ENCODE peak calls at places on chromosomes 3 and 15, in seven cellular contexts. D is lower lobe of right lung; M is uterus; F is GM12865; X is mammary epithelial cell; R is cardiac muscle cell; U is CD8-positive, alpha-beta T cell. L is an unnamed sample.

GRCh38 chr3:49721861-49722781 is 1.6 kb downstream of the GMPPB start:
- DNase-seq in M (peak), D (no peak), X (no peak), F (no peak), U (no peak), R (no peak), L (no peak)

GRCh38 chr15:61459785-61460707 is 230.9 kb upstream of the RORA start:
- DNase-seq in R (no peak), M (no peak), U (no peak), X (peak), F (no peak), D (no peak), L (peak)

GRCh38 chr3:194187543-194187942 is 51.6 kb downstream of the HES1 start:
- DNase-seq in M (no peak), U (no peak), X (no peak), D (no peak), R (no peak), F (no peak), L (no peak)

GRCh38 chr3:124094496-124094895 is 102.6 kb upstream of the ROPN1 start:
- DNase-seq in F (no peak), U (no peak), X (no peak), R (no peak), M (peak), D (no peak), L (no peak)

GRCh38 chr3:155411500-155412223 is 118.2 kb upstream of the STRIT1 start:
- DNase-seq in R (no peak), F (peak), X (peak), M (no peak), D (no peak), U (no peak), L (no peak)

GRCh38 chr3:71260782-71261181 is 322.7 kb downstream of the FOXP1 start:
- DNase-seq in F (no peak), D (no peak), U (no peak), X (no peak), R (no peak), M (no peak), L (no peak)

GRCh38 chr3:104190681-104191080 is 1176.0 kb upstream of the ALCAM start:
- DNase-seq in M (no peak), F (no peak), D (no peak), R (no peak), U (no peak), X (no peak), L (no peak)

GRCh38 chr3:49566312-49566711 is 12.0 kb downstream of the BSN start:
- DNase-seq in R (no peak), D (no peak), U (no peak), X (no peak), F (peak), M (no peak), L (no peak)

GRCh38 chr15:88894819-88895767 is at the start of gene HAPLN3:
- DNase-seq in R (peak), D (no peak), M (no peak), F (peak), U (peak), X (peak), L (no peak)

GRCh38 chr15:57751177-57751800 is 44.8 kb downstream of the POLR2M start:
- DNase-seq in X (peak), F (peak), D (no peak), U (no peak), R (peak), M (no peak), L (no peak)

GRCh38 chr3:37668831-37669610 is 192.7 kb upstream of the CTDSPL start:
- DNase-seq in F (no peak), M (no peak), X (peak), R (no peak), U (no peak), D (no peak), L (no peak)

GRCh38 chr3:169923189-169923588 is 11.8 kb downstream of the SAMD7 start:
- DNase-seq in U (no peak), M (peak), X (no peak), R (no peak), F (no peak), D (no peak), L (no peak)

GRCh38 chr3:55161256-55161655 is 233.4 kb upstream of the LRTM1 start:
- DNase-seq in F (no peak), D (no peak), X (no peak), R (no peak), U (no peak), M (no peak), L (no peak)

GRCh38 chr3:109188726-109189125 is 52.2 kb downstream of the C3orf85 start:
- DNase-seq in R (no peak), U (no peak), M (no peak), D (no peak), X (no peak), F (no peak), L (no peak)

GRCh38 chr15:51647128-51647562 is 24.6 kb upstream of the DMXL2 start:
- DNase-seq in U (no peak), X (peak), M (no peak), D (peak), F (peak), R (no peak), L (peak)

GRCh38 chr15:27086146-27086545 is 115.2 kb downstream of the GABRG3 start:
- DNase-seq in R (peak), F (no peak), D (no peak), U (no peak), X (no peak), M (no peak), L (no peak)

GRCh38 chr3:67700596-67700995 is 46.2 kb upstream of the SUCLG2 start:
- DNase-seq in X (no peak), U (no peak), D (no peak), R (no peak), M (no peak), F (no peak), L (no peak)

GRCh38 chr15:73906346-73907017 is 19.8 kb upstream of the LOXL1 start:
- DNase-seq in D (peak), R (no peak), M (no peak), U (no peak), F (no peak), X (no peak), L (no peak)

GRCh38 chr3:123377173-123377740 is 71.6 kb downstream of the ADCY5 start:
- DNase-seq in M (no peak), X (no peak), D (no peak), F (no peak), R (no peak), U (no peak), L (no peak)

GRCh38 chr15:49163678-49164077 is 6.4 kb upstream of the GALK2 start:
- DNase-seq in U (no peak), M (no peak), D (no peak), X (peak), R (no peak), F (no peak), L (no peak)

GRCh38 chr3:41369838-41370237 is 170.5 kb downstream of the CTNNB1 start:
- DNase-seq in R (no peak), X (no peak), M (no peak), F (no peak), U (no peak), D (no peak), L (no peak)

GRCh38 chr3:22939349-22939748 is 263.8 kb upstream of the UBE2E2 start:
- DNase-seq in D (no peak), U (no peak), X (no peak), F (no peak), M (no peak), R (no peak), L (no peak)

GRCh38 chr3:111080357-111080937 is 8.8 kb downstream of the NECTIN3 start:
- DNase-seq in X (peak), R (peak), U (no peak), F (no peak), D (no peak), M (no peak), L (no peak)
- TF ChIP-seq CTCF in X (peak), R (peak), U (peak), F (peak), D (peak), M (peak), L (peak)

GRCh38 chr3:125310623-125311076 is 64.5 kb downstream of the ZNF148 start:
- DNase-seq in D (no peak), M (no peak), F (peak), X (no peak), R (no peak), U (peak), L (no peak)
- H3K4me3 ChIP-seq in D (peak), M (no peak), F (no peak), X (no peak), R (no peak), U (peak), L (no peak)

DNA sequence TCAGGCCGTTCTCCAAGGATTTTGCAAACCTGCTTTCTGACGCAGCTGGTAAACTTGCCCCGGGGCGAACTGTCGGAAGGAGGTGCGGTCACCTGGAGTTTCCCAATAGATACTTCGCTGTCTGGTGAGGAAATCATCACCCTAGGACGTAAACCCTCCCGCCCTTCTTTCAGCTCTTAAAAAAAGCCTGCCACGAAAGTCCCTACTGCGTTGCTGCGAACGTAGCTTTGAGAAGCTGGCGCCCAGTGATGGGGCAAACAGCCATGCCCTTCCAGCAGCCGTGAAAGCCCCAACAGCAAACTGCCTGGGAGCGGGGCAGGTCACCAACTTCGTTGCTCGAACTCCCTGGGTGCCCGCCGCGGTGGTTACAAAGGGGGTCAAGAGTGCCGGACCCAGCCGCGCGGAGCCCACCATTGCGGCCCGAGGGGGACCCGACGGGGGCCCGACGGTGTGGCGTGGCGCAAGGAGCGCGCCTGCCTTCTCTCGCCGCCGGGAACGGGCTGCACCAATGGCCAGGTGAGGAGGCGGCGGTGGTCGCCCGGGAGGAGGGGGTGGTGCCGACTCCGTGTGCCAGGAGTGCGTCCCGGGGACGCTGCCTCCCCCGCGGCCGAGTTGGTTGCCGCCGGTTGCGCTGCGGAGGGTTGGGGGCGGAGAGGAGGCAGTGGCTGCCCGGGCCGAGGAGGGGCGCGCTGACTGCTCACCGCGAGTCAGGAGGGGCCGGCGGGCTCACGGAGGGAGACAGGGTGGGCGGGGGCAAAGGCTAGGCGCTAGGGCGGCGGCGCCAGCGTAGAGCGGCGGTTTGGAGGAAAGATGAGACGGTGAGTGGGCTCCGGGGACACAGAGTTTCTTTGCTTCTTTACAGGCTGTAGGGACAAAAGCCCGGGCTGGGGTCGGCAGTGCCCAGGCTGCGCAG is at the start of gene PHLDB2:
- DNase-seq in U (peak), R (peak), D (peak), X (peak), F (peak), M (peak), L (no peak)
- TF ChIP-seq CTCF in U (no peak), R (no peak), D (no peak), X (no peak), F (no peak), M (peak), L (no peak)

DNA sequence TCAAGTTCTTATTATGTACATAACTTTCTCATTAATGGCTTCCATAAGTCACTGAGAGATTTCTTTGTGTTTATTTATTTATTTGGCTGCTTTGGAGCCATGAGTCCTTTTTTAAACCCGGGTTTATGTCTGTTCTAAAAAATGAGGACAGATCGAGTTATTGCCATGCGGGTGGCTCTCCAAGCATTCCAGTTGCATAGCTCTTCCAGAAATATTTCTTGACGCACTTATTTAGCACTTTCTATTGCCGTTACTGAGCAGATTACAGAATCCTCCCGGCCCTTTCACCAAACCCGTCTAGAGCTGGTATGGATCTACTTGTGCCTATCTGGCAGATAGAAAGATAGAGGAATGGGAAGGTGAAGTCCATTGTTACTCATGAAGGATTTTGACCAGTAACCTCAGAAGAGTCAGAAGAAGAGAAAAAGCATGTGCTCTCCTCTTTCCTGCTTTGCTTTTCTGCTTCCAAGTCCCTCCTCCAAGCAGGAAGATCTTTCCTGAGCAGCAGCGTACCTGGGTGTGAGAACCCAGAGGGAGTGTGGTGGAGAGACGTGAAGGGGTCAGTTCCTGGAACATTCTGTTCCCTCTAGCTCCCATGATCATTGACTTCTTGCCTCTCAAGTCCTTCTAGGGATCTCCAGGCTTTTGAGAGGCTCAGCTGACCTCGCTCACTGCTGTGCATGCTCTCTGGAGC is 112.8 kb downstream of the LPP start:
- DNase-seq in R (no peak), F (no peak), U (no peak), D (peak), M (peak), X (no peak), L (peak)
- H3K4me3 ChIP-seq in R (no peak), F (no peak), U (no peak), D (peak), M (peak), X (no peak), L (peak)